ENCODE peak calls at places on chromosomes 4 and X, in six cellular contexts. One of them, this sample, is unnamed.

GRCh38 chr4:163693776-163694175 is 199.3 kb downstream of the TMA16 start:
- DNase-seq in DMS79 treated with DMSO at 0.1 percent for 48 hours: no peak
- DNase-seq in mucosa of gallbladder: no peak
- DNase-seq in effector memory CD4-positive, alpha-beta T cell: no peak
- DNase-seq in mammary epithelial cell: peak
- DNase-seq in stomach: no peak
- DNase-seq in this sample: no peak

GRCh38 chr4:101328063-101328602 is 19.2 kb downstream of the PPP3CA start:
- DNase-seq in DMS79 treated with DMSO at 0.1 percent for 48 hours: no peak
- DNase-seq in mucosa of gallbladder: no peak
- DNase-seq in effector memory CD4-positive, alpha-beta T cell: no peak
- DNase-seq in mammary epithelial cell: no peak
- DNase-seq in stomach: no peak
- DNase-seq in this sample: no peak

GRCh38 chrX:65451663-65452062 is 82.9 kb downstream of the LAS1L start:
- DNase-seq in DMS79 treated with DMSO at 0.1 percent for 48 hours: no peak
- DNase-seq in mucosa of gallbladder: no peak
- DNase-seq in effector memory CD4-positive, alpha-beta T cell: no peak
- DNase-seq in mammary epithelial cell: peak
- DNase-seq in stomach: no peak
- DNase-seq in this sample: peak

GRCh38 chr4:38075370-38076152 is 115.4 kb downstream of the PTTG2 start:
- DNase-seq in DMS79 treated with DMSO at 0.1 percent for 48 hours: no peak
- DNase-seq in mucosa of gallbladder: no peak
- DNase-seq in effector memory CD4-positive, alpha-beta T cell: no peak
- DNase-seq in mammary epithelial cell: peak
- DNase-seq in stomach: no peak
- DNase-seq in this sample: no peak

GRCh38 chr4:99062120-99062519 is 26.5 kb downstream of the ADH5 start:
- DNase-seq in DMS79 treated with DMSO at 0.1 percent for 48 hours: peak
- DNase-seq in mucosa of gallbladder: no peak
- DNase-seq in effector memory CD4-positive, alpha-beta T cell: no peak
- DNase-seq in mammary epithelial cell: no peak
- DNase-seq in stomach: no peak
- DNase-seq in this sample: no peak

GRCh38 chr4:144565558-144566195 is 80.3 kb upstream of the HHIP start:
- DNase-seq in DMS79 treated with DMSO at 0.1 percent for 48 hours: no peak
- DNase-seq in mucosa of gallbladder: no peak
- DNase-seq in effector memory CD4-positive, alpha-beta T cell: no peak
- DNase-seq in mammary epithelial cell: no peak
- DNase-seq in stomach: no peak
- DNase-seq in this sample: no peak

GRCh38 chrX:56318076-56318475 is 85.9 kb downstream of the KLF8 start:
- DNase-seq in DMS79 treated with DMSO at 0.1 percent for 48 hours: no peak
- DNase-seq in mucosa of gallbladder: no peak
- DNase-seq in effector memory CD4-positive, alpha-beta T cell: no peak
- DNase-seq in mammary epithelial cell: peak
- DNase-seq in stomach: no peak
- DNase-seq in this sample: no peak

GRCh38 chrX:130086414-130087207 is 23.7 kb downstream of the ELF4 start:
- DNase-seq in DMS79 treated with DMSO at 0.1 percent for 48 hours: peak
- DNase-seq in mucosa of gallbladder: no peak
- DNase-seq in effector memory CD4-positive, alpha-beta T cell: peak
- DNase-seq in mammary epithelial cell: no peak
- DNase-seq in stomach: no peak
- DNase-seq in this sample: peak

GRCh38 chrX:97968376-97969104 is 1084.8 kb downstream of the RPA4 start:
- DNase-seq in DMS79 treated with DMSO at 0.1 percent for 48 hours: no peak
- DNase-seq in mucosa of gallbladder: no peak
- DNase-seq in effector memory CD4-positive, alpha-beta T cell: no peak
- DNase-seq in mammary epithelial cell: no peak
- DNase-seq in stomach: no peak
- DNase-seq in this sample: no peak

GRCh38 chr4:8773124-8773931 is 98.3 kb downstream of the HMX1 start:
- DNase-seq in DMS79 treated with DMSO at 0.1 percent for 48 hours: no peak
- DNase-seq in mucosa of gallbladder: no peak
- DNase-seq in effector memory CD4-positive, alpha-beta T cell: no peak
- DNase-seq in mammary epithelial cell: no peak
- DNase-seq in stomach: no peak
- DNase-seq in this sample: no peak

GRCh38 chrX:44876076-44876475 is 3.1 kb downstream of the KDM6A start:
- DNase-seq in DMS79 treated with DMSO at 0.1 percent for 48 hours: no peak
- DNase-seq in mucosa of gallbladder: no peak
- DNase-seq in effector memory CD4-positive, alpha-beta T cell: no peak
- DNase-seq in mammary epithelial cell: peak
- DNase-seq in stomach: no peak
- DNase-seq in this sample: no peak

GRCh38 chr4:660401-660800 is 13.7 kb downstream of the ATP5ME start:
- DNase-seq in DMS79 treated with DMSO at 0.1 percent for 48 hours: no peak
- DNase-seq in mucosa of gallbladder: no peak
- DNase-seq in effector memory CD4-positive, alpha-beta T cell: no peak
- DNase-seq in mammary epithelial cell: no peak
- DNase-seq in stomach: no peak
- DNase-seq in this sample: no peak

GRCh38 chrX:85203461-85203970 is 40.1 kb downstream of the SATL1 start:
- DNase-seq in DMS79 treated with DMSO at 0.1 percent for 48 hours: no peak
- DNase-seq in mucosa of gallbladder: no peak
- DNase-seq in effector memory CD4-positive, alpha-beta T cell: no peak
- DNase-seq in mammary epithelial cell: no peak
- DNase-seq in stomach: no peak
- DNase-seq in this sample: no peak

GRCh38 chrX:154448484-154448883 is 4.5 kb downstream of the FAM50A start:
- DNase-seq in DMS79 treated with DMSO at 0.1 percent for 48 hours: no peak
- DNase-seq in mucosa of gallbladder: no peak
- DNase-seq in effector memory CD4-positive, alpha-beta T cell: no peak
- DNase-seq in mammary epithelial cell: no peak
- DNase-seq in stomach: no peak
- DNase-seq in this sample: no peak

GRCh38 chrX:21734175-21734574 is 23.7 kb downstream of the SMPX start:
- DNase-seq in DMS79 treated with DMSO at 0.1 percent for 48 hours: no peak
- DNase-seq in mucosa of gallbladder: peak
- DNase-seq in effector memory CD4-positive, alpha-beta T cell: no peak
- DNase-seq in mammary epithelial cell: no peak
- DNase-seq in stomach: no peak
- DNase-seq in this sample: peak

GRCh38 chr4:176400816-176401461 is 81.2 kb downstream of the SPCS3 start:
- DNase-seq in DMS79 treated with DMSO at 0.1 percent for 48 hours: no peak
- DNase-seq in mucosa of gallbladder: no peak
- DNase-seq in effector memory CD4-positive, alpha-beta T cell: no peak
- DNase-seq in mammary epithelial cell: peak
- DNase-seq in stomach: no peak
- DNase-seq in this sample: no peak

GRCh38 chr4:88276952-88277710 is 7.2 kb downstream of the PPM1K start:
- DNase-seq in DMS79 treated with DMSO at 0.1 percent for 48 hours: no peak
- DNase-seq in mucosa of gallbladder: no peak
- DNase-seq in effector memory CD4-positive, alpha-beta T cell: no peak
- DNase-seq in mammary epithelial cell: no peak
- DNase-seq in stomach: no peak
- DNase-seq in this sample: no peak

GRCh38 chr4:157280673-157281072 is 60.1 kb downstream of the GRIA2 start:
- DNase-seq in DMS79 treated with DMSO at 0.1 percent for 48 hours: no peak
- DNase-seq in mucosa of gallbladder: no peak
- DNase-seq in effector memory CD4-positive, alpha-beta T cell: no peak
- DNase-seq in mammary epithelial cell: peak
- DNase-seq in stomach: no peak
- DNase-seq in this sample: no peak

GRCh38 chrX:9790866-9791265 is 4.6 kb downstream of the SHROOM2 start:
- DNase-seq in DMS79 treated with DMSO at 0.1 percent for 48 hours: no peak
- DNase-seq in mucosa of gallbladder: no peak
- DNase-seq in effector memory CD4-positive, alpha-beta T cell: no peak
- DNase-seq in mammary epithelial cell: no peak
- DNase-seq in stomach: no peak
- DNase-seq in this sample: peak

GRCh38 chr4:153560918-153561317 is 94.8 kb downstream of the TMEM131L start:
- DNase-seq in DMS79 treated with DMSO at 0.1 percent for 48 hours: no peak
- DNase-seq in mucosa of gallbladder: no peak
- DNase-seq in effector memory CD4-positive, alpha-beta T cell: no peak
- DNase-seq in mammary epithelial cell: no peak
- DNase-seq in stomach: no peak
- DNase-seq in this sample: no peak

GRCh38 chr4:142845293-142846070 is 619 bp downstream of the INPP4B start:
- DNase-seq in DMS79 treated with DMSO at 0.1 percent for 48 hours: no peak
- DNase-seq in mucosa of gallbladder: no peak
- DNase-seq in effector memory CD4-positive, alpha-beta T cell: no peak
- DNase-seq in mammary epithelial cell: peak
- DNase-seq in stomach: peak
- DNase-seq in this sample: peak

GRCh38 chr4:41930139-41930831 is 4.9 kb upstream of the TMEM33 start:
- DNase-seq in DMS79 treated with DMSO at 0.1 percent for 48 hours: no peak
- DNase-seq in mucosa of gallbladder: no peak
- DNase-seq in effector memory CD4-positive, alpha-beta T cell: no peak
- DNase-seq in mammary epithelial cell: no peak
- DNase-seq in stomach: no peak
- DNase-seq in this sample: no peak

GRCh38 chrX:141405878-141406492 is 163.7 kb upstream of the SPANXC start:
- DNase-seq in DMS79 treated with DMSO at 0.1 percent for 48 hours: no peak
- DNase-seq in mucosa of gallbladder: no peak
- DNase-seq in effector memory CD4-positive, alpha-beta T cell: no peak
- DNase-seq in mammary epithelial cell: peak
- DNase-seq in stomach: no peak
- DNase-seq in this sample: no peak

GRCh38 chr4:42152507-42153504 is at the start of gene BEND4:
- DNase-seq in DMS79 treated with DMSO at 0.1 percent for 48 hours: no peak
- DNase-seq in mucosa of gallbladder: no peak
- DNase-seq in effector memory CD4-positive, alpha-beta T cell: no peak
- DNase-seq in mammary epithelial cell: no peak
- DNase-seq in stomach: no peak
- DNase-seq in this sample: peak

GRCh38 chr4:85153221-85153620 is 186.7 kb upstream of the WDFY3 start:
- DNase-seq in DMS79 treated with DMSO at 0.1 percent for 48 hours: no peak
- DNase-seq in mucosa of gallbladder: no peak
- DNase-seq in effector memory CD4-positive, alpha-beta T cell: no peak
- DNase-seq in mammary epithelial cell: no peak
- DNase-seq in stomach: no peak
- DNase-seq in this sample: no peak

GRCh38 chrX:152904151-152905080 is 6.5 kb downstream of the ZNF185 start:
- DNase-seq in DMS79 treated with DMSO at 0.1 percent for 48 hours: no peak
- DNase-seq in mucosa of gallbladder: peak
- DNase-seq in effector memory CD4-positive, alpha-beta T cell: peak
- DNase-seq in mammary epithelial cell: peak
- DNase-seq in stomach: peak
- DNase-seq in this sample: peak

GRCh38 chrX:39158801-39159657 is 357.8 kb downstream of the MID1IP1 start:
- DNase-seq in DMS79 treated with DMSO at 0.1 percent for 48 hours: no peak
- DNase-seq in mucosa of gallbladder: no peak
- DNase-seq in effector memory CD4-positive, alpha-beta T cell: no peak
- DNase-seq in mammary epithelial cell: peak
- DNase-seq in stomach: no peak
- DNase-seq in this sample: peak

This sample was measured in ELF-1.